ENCODE peak calls at places on chromosomes 13 and 19, in six cellular contexts. One of them, this sample, is unnamed. For H3K4me1, the result is how much of the 10 kb centered on the place peaks cover.

GRCh38 chr13:48449656-48450055 is 36.7 kb upstream of the LPAR6 start:
- DNase-seq in sigmoid colon: no peak
- DNase-seq in upper lobe of right lung: no peak
- DNase-seq in neural progenitor cell: no peak
- DNase-seq in mesendoderm: no peak
- DNase-seq in tibial nerve: no peak
- DNase-seq in this sample: no peak

GRCh38 chr13:100532090-100532766 is 56.4 kb downstream of the GGACT start:
- DNase-seq in mesendoderm: no peak
- DNase-seq in sigmoid colon: peak
- DNase-seq in tibial nerve: no peak
- DNase-seq in upper lobe of right lung: no peak
- DNase-seq in neural progenitor cell: no peak
- DNase-seq in this sample: no peak

GRCh38 chr13:104869501-104869900 is 1666.0 kb downstream of the EFNB2 start:
- DNase-seq in upper lobe of right lung: no peak
- DNase-seq in neural progenitor cell: no peak
- DNase-seq in mesendoderm: no peak
- DNase-seq in tibial nerve: no peak
- DNase-seq in sigmoid colon: no peak
- DNase-seq in this sample: no peak

GRCh38 chr13:98941536-98941935 is 36.3 kb downstream of the DOCK9 start:
- DNase-seq in upper lobe of right lung: no peak
- DNase-seq in mesendoderm: no peak
- DNase-seq in sigmoid colon: no peak
- DNase-seq in tibial nerve: no peak
- DNase-seq in neural progenitor cell: no peak
- DNase-seq in this sample: no peak

GRCh38 chr13:22178878-22179277 is 508.0 kb downstream of the FGF9 start:
- DNase-seq in tibial nerve: no peak
- DNase-seq in mesendoderm: no peak
- DNase-seq in upper lobe of right lung: no peak
- DNase-seq in sigmoid colon: no peak
- DNase-seq in neural progenitor cell: no peak
- DNase-seq in this sample: no peak

GRCh38 chr13:29497137-29497654 is 98.3 kb downstream of the SLC7A1 start:
- DNase-seq in neural progenitor cell: peak
- DNase-seq in mesendoderm: peak
- DNase-seq in tibial nerve: peak
- DNase-seq in sigmoid colon: peak
- DNase-seq in upper lobe of right lung: peak
- DNase-seq in this sample: peak

GRCh38 chr13:43364210-43365041 is 341.0 kb downstream of the DNAJC15 start:
- DNase-seq in mesendoderm: no peak
- DNase-seq in neural progenitor cell: peak
- DNase-seq in sigmoid colon: peak
- DNase-seq in tibial nerve: no peak
- DNase-seq in upper lobe of right lung: no peak
- DNase-seq in this sample: no peak

GRCh38 chr13:52600666-52601065 is 41.6 kb upstream of the HNRNPA1L2 start:
- DNase-seq in neural progenitor cell: no peak
- DNase-seq in sigmoid colon: no peak
- DNase-seq in upper lobe of right lung: no peak
- DNase-seq in mesendoderm: no peak
- DNase-seq in tibial nerve: no peak
- DNase-seq in this sample: no peak

GRCh38 chr13:104382941-104383340 is 1316.7 kb upstream of the SLC10A2 start:
- DNase-seq in sigmoid colon: no peak
- DNase-seq in neural progenitor cell: no peak
- DNase-seq in tibial nerve: no peak
- DNase-seq in upper lobe of right lung: no peak
- DNase-seq in mesendoderm: no peak
- DNase-seq in this sample: no peak

GRCh38 chr19:43847246-43847645 is 20.1 kb downstream of the ZNF283 start:
- DNase-seq in sigmoid colon: no peak
- DNase-seq in mesendoderm: peak
- DNase-seq in tibial nerve: no peak
- DNase-seq in neural progenitor cell: no peak
- DNase-seq in upper lobe of right lung: no peak
- DNase-seq in this sample: no peak

GRCh38 chr19:10544753-10545251 is 1.1 kb downstream of the ATG4D start:
- DNase-seq in tibial nerve: no peak
- DNase-seq in upper lobe of right lung: no peak
- DNase-seq in neural progenitor cell: peak
- DNase-seq in sigmoid colon: no peak
- DNase-seq in mesendoderm: no peak
- DNase-seq in this sample: no peak

GRCh38 chr19:2242092-2242537 is 5.5 kb downstream of the SF3A2 start:
- DNase-seq in tibial nerve: no peak
- DNase-seq in neural progenitor cell: no peak
- DNase-seq in sigmoid colon: no peak
- DNase-seq in upper lobe of right lung: no peak
- DNase-seq in mesendoderm: no peak
- DNase-seq in this sample: no peak

GRCh38 chr19:10748924-10749434 is 31.1 kb downstream of the DNM2 start:
- DNase-seq in tibial nerve: no peak
- DNase-seq in sigmoid colon: no peak
- DNase-seq in mesendoderm: no peak
- DNase-seq in neural progenitor cell: no peak
- DNase-seq in upper lobe of right lung: peak
- DNase-seq in this sample: no peak

GRCh38 chr13:44052843-44053607 is 173.3 kb downstream of the LACC1 start:
- DNase-seq in mesendoderm: peak
- DNase-seq in tibial nerve: no peak
- DNase-seq in upper lobe of right lung: peak
- DNase-seq in sigmoid colon: peak
- DNase-seq in neural progenitor cell: peak
- DNase-seq in this sample: peak

GRCh38 chr13:43528992-43529391 is 257.8 kb downstream of the ENOX1 start:
- DNase-seq in sigmoid colon: no peak
- DNase-seq in tibial nerve: no peak
- DNase-seq in neural progenitor cell: no peak
- DNase-seq in upper lobe of right lung: no peak
- DNase-seq in mesendoderm: peak
- DNase-seq in this sample: no peak

GRCh38 chr13:35225582-35225981 is 250.9 kb downstream of the MAB21L1 start:
- DNase-seq in sigmoid colon: no peak
- DNase-seq in upper lobe of right lung: no peak
- DNase-seq in mesendoderm: peak
- DNase-seq in neural progenitor cell: peak
- DNase-seq in tibial nerve: no peak
- DNase-seq in this sample: no peak

GRCh38 chr13:97262058-97262457 is 39.9 kb downstream of the MBNL2 start:
- DNase-seq in sigmoid colon: no peak
- DNase-seq in upper lobe of right lung: no peak
- DNase-seq in tibial nerve: no peak
- DNase-seq in neural progenitor cell: no peak
- DNase-seq in mesendoderm: no peak
- DNase-seq in this sample: no peak
- H3K4me1 ChIP-seq in sigmoid colon: half or more
- H3K4me1 ChIP-seq in upper lobe of right lung: half or more
- H3K4me1 ChIP-seq in tibial nerve: under half
- H3K4me1 ChIP-seq in neural progenitor cell: under half
- H3K4me1 ChIP-seq in mesendoderm: under half
- H3K4me1 ChIP-seq in this sample: under half

GRCh38 chr19:34485831-34486230 is 4.3 kb downstream of the WTIP start:
- DNase-seq in upper lobe of right lung: no peak
- DNase-seq in tibial nerve: no peak
- DNase-seq in neural progenitor cell: no peak
- DNase-seq in sigmoid colon: no peak
- DNase-seq in mesendoderm: no peak
- DNase-seq in this sample: no peak

GRCh38 chr19:34481861-34482379 is 362 bp downstream of the WTIP start:
- DNase-seq in mesendoderm: no peak
- DNase-seq in tibial nerve: no peak
- DNase-seq in sigmoid colon: no peak
- DNase-seq in neural progenitor cell: no peak
- DNase-seq in upper lobe of right lung: peak
- DNase-seq in this sample: no peak

GRCh38 chr19:34482380-34483250 is 1.1 kb downstream of the WTIP start:
- DNase-seq in mesendoderm: peak
- DNase-seq in tibial nerve: no peak
- DNase-seq in sigmoid colon: no peak
- DNase-seq in upper lobe of right lung: no peak
- DNase-seq in neural progenitor cell: peak
- DNase-seq in this sample: no peak

GRCh38 chr19:34480971-34481821 is at the start of gene WTIP:
- DNase-seq in tibial nerve: peak
- DNase-seq in neural progenitor cell: peak
- DNase-seq in sigmoid colon: peak
- DNase-seq in mesendoderm: peak
- DNase-seq in upper lobe of right lung: peak
- DNase-seq in this sample: peak

DNA sequence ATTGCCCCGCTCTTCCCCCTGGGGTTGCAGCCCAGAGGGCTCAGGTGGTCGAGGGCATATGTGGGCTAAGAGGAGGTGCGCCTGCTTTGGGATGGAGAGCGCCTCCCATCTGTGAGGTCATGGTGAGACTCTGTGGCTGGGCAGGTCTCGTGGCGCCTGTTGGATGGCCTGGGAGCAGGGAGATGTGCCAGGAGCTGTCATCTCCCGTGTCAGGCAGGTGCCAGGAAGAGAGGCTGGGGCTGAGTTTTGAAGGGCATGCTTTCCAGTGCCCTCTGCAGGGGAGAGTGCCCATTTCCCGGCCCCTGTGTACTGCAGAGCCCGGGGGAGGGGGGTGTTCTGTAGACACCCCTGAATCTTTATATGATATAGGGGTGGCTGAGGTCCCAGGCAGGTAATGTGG is 2.8 kb downstream of the WTIP start:
- DNase-seq in upper lobe of right lung: peak
- DNase-seq in mesendoderm: no peak
- DNase-seq in neural progenitor cell: no peak
- DNase-seq in sigmoid colon: no peak
- DNase-seq in tibial nerve: no peak
- DNase-seq in this sample: no peak
- H3K27ac ChIP-seq in upper lobe of right lung: no peak
- H3K27ac ChIP-seq in mesendoderm: no peak
- H3K27ac ChIP-seq in neural progenitor cell: no peak
- H3K27ac ChIP-seq in sigmoid colon: no peak
- H3K27ac ChIP-seq in tibial nerve: no peak
- H3K27ac ChIP-seq in this sample: no peak

GRCh38 chr13:58991826-58992477 is 1171.8 kb downstream of the DIAPH3 start:
- DNase-seq in neural progenitor cell: no peak
- DNase-seq in tibial nerve: no peak
- DNase-seq in sigmoid colon: no peak
- DNase-seq in upper lobe of right lung: no peak
- DNase-seq in mesendoderm: no peak
- DNase-seq in this sample: no peak

GRCh38 chr13:58994077-58994476 is 1169.7 kb downstream of the DIAPH3 start:
- DNase-seq in mesendoderm: no peak
- DNase-seq in tibial nerve: no peak
- DNase-seq in upper lobe of right lung: no peak
- DNase-seq in sigmoid colon: no peak
- DNase-seq in neural progenitor cell: no peak
- DNase-seq in this sample: no peak

GRCh38 chr13:58994778-58995177 is 1169.0 kb downstream of the DIAPH3 start:
- DNase-seq in mesendoderm: no peak
- DNase-seq in upper lobe of right lung: no peak
- DNase-seq in tibial nerve: no peak
- DNase-seq in sigmoid colon: no peak
- DNase-seq in neural progenitor cell: no peak
- DNase-seq in this sample: no peak

GRCh38 chr13:58992478-58993042 is 1171.2 kb downstream of the DIAPH3 start:
- DNase-seq in neural progenitor cell: no peak
- DNase-seq in upper lobe of right lung: no peak
- DNase-seq in mesendoderm: no peak
- DNase-seq in sigmoid colon: no peak
- DNase-seq in tibial nerve: no peak
- DNase-seq in this sample: no peak
- H3K4me3 ChIP-seq in neural progenitor cell: no peak
- H3K4me3 ChIP-seq in upper lobe of right lung: no peak
- H3K4me3 ChIP-seq in mesendoderm: no peak
- H3K4me3 ChIP-seq in sigmoid colon: no peak
- H3K4me3 ChIP-seq in tibial nerve: no peak
- H3K4me3 ChIP-seq in this sample: no peak

DNA sequence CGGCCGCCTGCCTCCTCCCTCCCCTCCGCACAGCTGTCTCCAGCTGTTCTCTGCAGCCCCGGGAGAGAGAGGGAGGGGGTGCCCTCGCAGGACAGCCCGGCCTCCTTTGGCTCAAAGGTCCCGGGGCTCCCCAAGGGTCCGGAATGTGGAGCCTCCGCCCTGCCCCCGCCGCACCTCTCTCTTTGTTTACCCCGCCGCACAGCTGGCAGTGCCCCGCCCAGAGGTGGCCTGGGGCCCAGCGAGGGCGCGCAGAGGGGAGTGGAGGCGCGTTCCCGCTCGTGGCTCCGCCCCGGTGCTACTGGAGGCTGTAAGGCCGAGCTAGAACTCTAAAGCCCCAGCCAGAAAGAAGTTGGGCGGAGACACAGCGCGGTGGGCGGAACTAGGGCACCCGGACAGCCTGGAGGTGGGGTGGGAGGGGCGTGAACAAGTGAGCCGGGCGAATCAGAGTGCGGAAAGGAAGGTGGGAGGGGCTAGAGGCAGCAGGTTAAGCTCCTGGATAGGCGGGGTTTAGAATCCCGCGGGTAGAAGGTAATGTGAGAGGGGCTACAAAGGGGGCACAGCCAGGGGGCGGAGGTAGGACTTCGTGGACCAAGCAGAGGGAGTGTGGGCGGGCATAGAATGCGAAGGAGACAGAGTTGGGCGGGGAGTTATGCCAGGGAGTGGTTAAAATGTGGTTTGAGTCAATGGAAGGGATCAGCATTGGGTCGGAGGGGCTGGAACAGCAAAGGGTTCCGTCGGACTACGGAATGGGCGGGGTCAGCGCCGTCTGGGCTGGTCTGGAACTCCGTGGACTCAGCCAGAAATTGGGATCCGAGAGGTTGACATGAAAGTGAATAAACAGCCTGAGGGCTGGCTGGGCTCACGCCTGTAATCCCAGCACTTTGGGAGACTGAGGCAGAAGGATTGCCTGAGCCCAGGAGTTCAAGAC is 2.8 kb downstream of the LTBP4 start:
- DNase-seq in neural progenitor cell: peak
- DNase-seq in sigmoid colon: peak
- DNase-seq in tibial nerve: peak
- DNase-seq in upper lobe of right lung: peak
- DNase-seq in mesendoderm: peak
- DNase-seq in this sample: peak
- H3K4me1 ChIP-seq in neural progenitor cell: under half
- H3K4me1 ChIP-seq in sigmoid colon: half or more
- H3K4me1 ChIP-seq in tibial nerve: under half
- H3K4me1 ChIP-seq in upper lobe of right lung: half or more
- H3K4me1 ChIP-seq in mesendoderm: under half
- H3K4me1 ChIP-seq in this sample: under half

This sample was measured in uterus.